ENCODE peak calls at places on chromosomes 11 and 22, in eight cellular contexts. L is activated CD8-positive, alpha-beta memory T cell treated with anti-CD3 and anti-CD28 coated beads, Interleukin-2, amount 10 ng/mL, durations not matched to agents 7 days and 5 days; E is mucosa of descending colon; O is breast epithelium; R is OCI-LY7; I is activated CD4-positive, CD25-positive, alpha-beta regulatory T cell; Y is tibial nerve; W is left lung. U is an unnamed sample.

GRCh38 chr11:85685820-85686459 is at the start of gene CCDC89:
- DNase-seq in L (no peak), E (peak), O (no peak), R (no peak), I (no peak), Y (peak), W (no peak), U (peak)

GRCh38 chr11:65260756-65261590 is 789 bp upstream of the POLA2 start:
- DNase-seq in L (no peak), E (peak), O (no peak), R (peak), I (no peak), Y (peak), W (no peak), U (no peak)

GRCh38 chr11:67435727-67436458 is 1.6 kb downstream of the PTPRCAP start:
- DNase-seq in L (no peak), E (no peak), O (no peak), R (no peak), I (no peak), Y (no peak), W (peak), U (no peak)

GRCh38 chr11:58573451-58574104 is 2.1 kb downstream of the LPXN start:
- DNase-seq in L (peak), E (no peak), O (no peak), R (peak), I (peak), Y (peak), W (no peak), U (no peak)

GRCh38 chr22:32932176-32932575 is 126.0 kb downstream of the SYN3 start:
- DNase-seq in L (no peak), E (no peak), O (no peak), R (no peak), I (no peak), Y (no peak), W (no peak), U (no peak)

GRCh38 chr11:100329352-100329751 is 357.7 kb upstream of the ARHGAP42 start:
- DNase-seq in L (no peak), E (no peak), O (no peak), R (no peak), I (no peak), Y (no peak), W (no peak), U (no peak)

GRCh38 chr22:39179401-39179827 is 26.9 kb upstream of the CBX7 start:
- DNase-seq in L (no peak), E (no peak), O (no peak), R (no peak), I (no peak), Y (no peak), W (no peak), U (no peak)

GRCh38 chr11:17813391-17814059 is 78.9 kb downstream of the KCNC1 start:
- DNase-seq in L (no peak), E (no peak), O (no peak), R (no peak), I (no peak), Y (no peak), W (no peak), U (no peak)

U was measured in Peyer's patch.